ENCODE peak calls at places on chromosomes 16 and 17, in five cellular contexts. E, N, G, O and R are unnamed samples.

GRCh38 chr16:82987767-82988166 is 361.0 kb downstream of the CDH13 start:
- DNase-seq in O (no peak), N (no peak), E (no peak), G (no peak), R (no peak)

GRCh38 chr16:23563186-23563585 is 5.7 kb downstream of the UBFD1 start:
- DNase-seq in G (no peak), E (no peak), O (no peak), N (no peak), R (no peak)

GRCh38 chr17:65417406-65418221 is 143.8 kb downstream of the AXIN2 start:
- DNase-seq in E (no peak), G (no peak), N (no peak), O (no peak), R (no peak)

GRCh38 chr16:17555176-17555575 is 84.4 kb upstream of the XYLT1 start:
- DNase-seq in N (no peak), O (no peak), G (no peak), E (no peak), R (no peak)

GRCh38 chr16:84729716-84730320 is 30.0 kb downstream of the USP10 start:
- DNase-seq in G (no peak), O (no peak), E (no peak), N (no peak), R (no peak)

GRCh38 chr17:75048396-75048933 is 1.4 kb downstream of the KCTD2 start:
- DNase-seq in G (no peak), E (no peak), N (no peak), O (no peak), R (no peak)

GRCh38 chr16:86827521-86827920 is 249.2 kb downstream of the FOXL1 start:
- DNase-seq in O (no peak), E (no peak), N (no peak), G (no peak), R (no peak)

GRCh38 chr16:1610841-1611653 is 825 bp downstream of the IFT140 start:
- DNase-seq in N (no peak), O (no peak), E (no peak), G (peak), R (no peak)

GRCh38 chr17:82775033-82775823 is 23.4 kb downstream of the TBCD start:
- DNase-seq in E (peak), N (peak), O (peak), G (peak), R (peak)

GRCh38 chr17:78794399-78794798 is 12.3 kb upstream of the CYTH1 start:
- DNase-seq in N (no peak), G (no peak), O (no peak), E (no peak), R (no peak)

GRCh38 chr16:71878911-71879310 is 5.1 kb downstream of the ZNF821 start:
- DNase-seq in N (no peak), G (no peak), E (peak), O (no peak), R (no peak)

GRCh38 chr17:64129765-64130558 is at the start of gene ERN1:
- DNase-seq in O (peak), G (peak), N (peak), E (peak), R (peak)

GRCh38 chr17:71500761-71501555 is 619.9 kb upstream of the SOX9 start:
- DNase-seq in N (no peak), G (no peak), O (no peak), E (no peak), R (no peak)

GRCh38 chr16:17305694-17306093 is 165.1 kb downstream of the XYLT1 start:
- DNase-seq in G (no peak), E (no peak), N (peak), O (no peak), R (no peak)

GRCh38 chr17:41026668-41027471 is at the start of gene KRTAP1-5:
- DNase-seq in O (no peak), N (no peak), E (no peak), G (no peak), R (no peak)

GRCh38 chr16:67475051-67475450 is 5.9 kb downstream of the ATP6V0D1 start:
- DNase-seq in O (no peak), G (peak), E (no peak), N (no peak), R (no peak)